ENCODE peak calls at places on chromosomes 13 and 19, in four cellular contexts. O is DND-41, D is lung, Z is GM23248. F is an unnamed sample. For H3K4me1, the result is how much of the 10 kb centered on the place peaks cover.

GRCh38 chr13:32791545-32792172 is 205.4 kb downstream of the PDS5B start:
- DNase-seq in D (no peak), Z (peak), O (peak), F (no peak)

GRCh38 chr13:93476175-93476574 is 249.6 kb downstream of the GPC6 start:
- DNase-seq in Z (peak), O (no peak), D (no peak), F (no peak)

GRCh38 chr13:113561417-113562084 is 23.0 kb upstream of the TFDP1 start:
- DNase-seq in Z (no peak), O (no peak), D (peak), F (peak)

GRCh38 chr19:35328851-35329285 is at the start of gene CD22:
- DNase-seq in Z (no peak), O (no peak), D (no peak), F (no peak)

GRCh38 chr13:102198418-102199322 is 203.2 kb downstream of the FGF14 start:
- DNase-seq in D (no peak), Z (peak), O (no peak), F (no peak)

GRCh38 chr19:42440357-42441046 is 2.2 kb downstream of the CXCL17 start:
- DNase-seq in O (peak), D (peak), Z (peak), F (no peak)

GRCh38 chr19:21202865-21203494 is 61.1 kb downstream of the ZNF431 start:
- DNase-seq in D (no peak), Z (peak), O (peak), F (no peak)

GRCh38 chr13:50543767-50544166 is 299.7 kb downstream of the DLEU7 start:
- DNase-seq in D (no peak), O (no peak), Z (peak), F (no peak)

GRCh38 chr13:97226013-97226412 is 3.9 kb downstream of the MBNL2 start:
- DNase-seq in O (no peak), Z (no peak), D (no peak), F (no peak)

GRCh38 chr19:343451-343931 is 1.1 kb downstream of the MIER2 start:
- DNase-seq in D (no peak), O (peak), Z (peak), F (no peak)
- H3K4me1 ChIP-seq in D (under half), O (half or more), Z (under half), F (under half)

DNA sequence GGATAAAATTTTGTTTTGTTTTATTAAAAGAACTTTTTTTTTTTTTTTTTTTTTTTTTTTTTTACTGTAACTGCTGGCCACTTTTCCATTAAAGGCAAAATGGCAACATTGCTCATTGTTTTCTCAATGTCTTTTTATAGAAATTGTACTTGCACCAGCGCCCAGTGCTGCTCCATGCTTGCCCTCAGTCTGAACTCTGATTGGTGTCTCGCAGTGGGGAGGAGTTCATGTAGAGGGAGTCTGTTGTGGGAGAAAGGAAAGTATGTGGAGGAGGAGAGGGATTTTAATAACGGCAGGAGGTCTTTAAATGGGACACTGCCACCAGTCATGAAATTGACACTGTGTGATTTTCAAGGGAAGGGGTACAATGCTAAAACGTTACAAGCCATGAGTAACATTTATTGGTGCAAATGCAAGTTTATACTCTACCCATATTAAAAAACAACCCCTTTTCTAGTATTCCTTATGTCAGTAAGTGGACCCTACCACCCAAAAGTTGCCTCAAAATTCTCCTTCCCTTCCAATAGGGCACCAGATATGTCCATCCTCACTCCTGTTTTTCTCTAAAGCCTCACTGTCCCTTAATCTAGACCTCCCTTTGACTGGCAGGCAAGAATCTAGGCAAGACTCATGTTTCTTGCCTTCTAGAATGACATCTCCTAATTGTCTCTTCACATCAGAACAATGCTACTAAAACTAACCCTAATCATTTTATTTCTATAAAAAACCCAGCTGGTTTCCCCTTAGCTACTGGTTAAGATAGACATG is 3.2 kb downstream of the RASL11A start:
- DNase-seq in D (no peak), O (no peak), Z (no peak), F (no peak)
- H3K4me3 ChIP-seq in D (no peak), O (no peak), Z (no peak), F (no peak)

GRCh38 chr19:8210660-8211101 is 1.5 kb downstream of the CERS4 start:
- DNase-seq in O (no peak), Z (no peak), D (no peak), F (no peak)

GRCh38 chr19:8209965-8210659 is 942 bp downstream of the CERS4 start:
- DNase-seq in D (no peak), O (no peak), Z (no peak), F (no peak)

GRCh38 chr19:8208710-8209110 is 460 bp upstream of the CERS4 start:
- DNase-seq in O (no peak), D (peak), Z (no peak), F (no peak)

GRCh38 chr19:8208119-8208709 is 956 bp upstream of the CERS4 start:
- DNase-seq in Z (no peak), O (no peak), D (no peak), F (no peak)

GRCh38 chr19:8209111-8209964 is at the start of gene CERS4:
- DNase-seq in O (no peak), Z (peak), D (peak), F (no peak)
- H3K4me1 ChIP-seq in O (under half), Z (under half), D (under half), F (under half)

DNA sequence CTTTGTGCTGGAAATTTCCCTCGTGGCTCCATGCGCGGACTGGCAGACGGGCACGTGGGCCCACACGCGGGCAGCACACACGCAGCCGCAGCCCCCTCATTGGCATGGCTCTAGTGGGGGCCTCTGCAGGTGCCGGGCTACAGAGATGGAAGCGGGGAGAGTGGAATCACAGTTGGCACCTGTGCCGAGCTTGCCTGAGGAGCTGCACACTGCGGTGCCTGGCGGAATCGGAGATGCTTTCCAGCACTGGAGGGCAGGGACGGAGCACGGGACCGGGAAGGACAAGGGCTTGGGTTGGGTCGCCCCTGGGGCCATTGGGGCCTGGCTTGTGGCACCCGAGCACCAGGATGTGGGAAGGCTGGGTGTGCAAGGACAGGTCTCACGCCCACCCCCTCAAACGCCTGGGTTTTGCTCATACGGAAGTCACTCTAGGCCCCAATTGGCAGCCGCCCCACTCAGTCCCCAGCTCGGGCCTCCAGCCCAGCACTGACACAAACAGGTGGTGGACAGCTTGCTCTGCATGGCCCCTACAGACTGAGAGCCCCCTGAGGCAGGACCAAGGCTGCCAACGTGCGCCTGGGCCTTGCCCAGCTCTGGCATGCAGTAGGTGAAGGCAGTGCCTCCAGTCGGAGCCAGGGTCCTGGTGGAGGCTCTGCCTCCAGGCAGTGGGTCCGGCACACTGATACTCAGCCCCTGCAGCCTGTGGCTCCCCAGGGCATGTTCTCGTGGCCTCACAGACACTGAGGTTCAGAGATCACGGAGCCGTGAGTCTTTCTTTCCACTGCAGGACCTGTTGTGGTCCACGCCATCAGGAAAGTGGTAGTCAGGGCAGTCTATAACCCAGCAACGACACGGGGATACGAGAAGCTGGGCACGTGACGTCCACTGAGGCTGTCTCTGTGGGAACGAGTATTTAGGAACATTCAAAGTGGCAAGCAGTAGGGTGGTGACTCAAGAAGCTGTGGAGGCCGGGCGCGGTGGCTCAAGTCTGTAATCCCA is 29.9 kb upstream of the CCNE1 start:
- DNase-seq in Z (no peak), D (no peak), O (no peak), F (no peak)
- H3K4me3 ChIP-seq in Z (no peak), D (no peak), O (no peak), F (no peak)

DNA sequence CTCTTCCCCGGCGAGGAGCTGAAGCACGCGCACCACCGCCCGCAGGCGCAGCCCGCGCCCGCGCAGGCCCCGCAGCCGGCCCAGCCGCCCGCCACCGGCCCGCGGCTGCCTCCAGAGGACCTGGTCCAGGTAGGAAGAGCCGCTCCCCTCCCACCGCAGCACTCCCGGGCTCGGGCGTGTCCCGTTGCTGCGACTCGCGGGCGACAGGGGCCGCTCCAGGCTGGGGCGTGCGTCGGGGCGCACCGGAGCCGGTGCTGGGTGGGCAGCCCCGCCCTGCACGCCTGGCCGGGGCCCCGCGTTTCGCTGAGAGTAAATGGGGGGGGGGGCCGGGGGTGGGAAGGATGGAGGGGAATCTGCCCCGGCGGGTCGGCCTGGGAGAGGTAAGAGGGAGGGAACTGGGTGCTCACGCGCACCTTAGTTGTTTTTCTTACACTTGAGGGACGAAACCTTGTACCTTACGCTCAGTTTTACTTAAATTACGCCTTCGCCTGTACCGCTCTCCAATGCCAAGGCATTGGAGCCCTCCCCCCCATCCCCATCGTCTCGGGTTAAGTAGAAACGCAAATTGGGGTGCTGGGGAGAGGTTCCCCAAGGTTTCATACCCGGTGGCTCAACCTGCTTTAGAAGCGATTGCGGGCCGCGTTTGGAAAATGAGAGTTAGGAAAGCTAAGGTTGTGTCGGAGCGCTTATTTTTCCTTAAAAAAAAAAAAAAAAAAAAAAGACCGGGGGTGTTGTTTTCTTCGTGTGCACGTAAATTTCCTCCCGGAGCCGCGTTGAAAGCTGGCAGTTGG is 850 bp downstream of the KLF5 start:
- DNase-seq in D (peak), O (peak), Z (peak), F (no peak)
- H3K4me1 ChIP-seq in D (under half), O (under half), Z (under half), F (under half)

DNA sequence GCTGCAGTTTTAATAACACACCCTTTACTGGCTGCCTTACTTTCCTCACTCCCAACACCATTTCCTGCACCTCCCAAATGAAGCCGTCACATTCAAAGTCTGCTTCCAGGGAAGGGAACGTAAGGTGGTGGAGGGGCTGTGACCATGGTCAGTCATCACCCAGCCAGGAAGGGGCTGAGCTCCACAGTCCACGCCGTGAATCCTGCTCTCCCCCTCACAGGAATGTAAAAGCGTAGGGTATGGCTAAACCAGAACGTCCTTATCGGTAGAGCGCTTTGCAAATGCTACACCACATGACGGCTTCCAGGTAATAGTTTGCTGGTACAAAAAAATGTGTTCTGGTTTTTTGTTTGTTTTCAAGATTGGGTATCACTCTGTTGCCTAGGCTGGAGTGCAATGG is 7.0 kb downstream of the NUMBL start:
- DNase-seq in D (no peak), Z (no peak), O (no peak), F (no peak)
- H3K4me3 ChIP-seq in D (no peak), Z (no peak), O (no peak), F (no peak)